ENCODE peak calls at places on chromosomes 12 and 14, in eight cellular contexts. M is prostate gland, J is omental fat pad, A is epithelial cell of proximal tubule, Y is stomach, W is mucosa of descending colon, R is OCI-LY7, X is upper lobe of right lung. Q is an unnamed sample.

GRCh38 chr12:48037267-48037915 is 33.1 kb upstream of the COL2A1 start:
- DNase-seq in M (no peak), J (no peak), A (no peak), Y (no peak), W (no peak), R (no peak), X (no peak), Q (peak)

GRCh38 chr12:14874882-14875281 is 10.8 kb downstream of the MGP start:
- DNase-seq in M (no peak), J (no peak), A (no peak), Y (no peak), W (no peak), R (no peak), X (no peak), Q (no peak)

GRCh38 chr12:38158428-38159091 is 158.0 kb upstream of the ALG10B start:
- DNase-seq in M (no peak), J (no peak), A (no peak), Y (no peak), W (no peak), R (no peak), X (no peak), Q (peak)

GRCh38 chr12:7935464-7935772 is 569 bp downstream of the SLC2A3 start:
- DNase-seq in M (no peak), J (no peak), A (no peak), Y (no peak), W (no peak), R (no peak), X (no peak), Q (no peak)

GRCh38 chr12:71780207-71780822 is 25.7 kb downstream of the RAB21 start:
- DNase-seq in M (peak), J (no peak), A (no peak), Y (peak), W (peak), R (peak), X (no peak), Q (no peak)

GRCh38 chr12:93645702-93646101 is 31.5 kb upstream of the CRADD start:
- DNase-seq in M (no peak), J (no peak), A (no peak), Y (no peak), W (no peak), R (no peak), X (no peak), Q (no peak)

GRCh38 chr12:76976777-76977465 is 88.4 kb downstream of the E2F7 start:
- DNase-seq in M (no peak), J (no peak), A (no peak), Y (no peak), W (no peak), R (no peak), X (no peak), Q (no peak)

GRCh38 chr14:54979039-54979438 is 47.9 kb downstream of the WDHD1 start:
- DNase-seq in M (no peak), J (no peak), A (no peak), Y (no peak), W (no peak), R (no peak), X (no peak), Q (no peak)

GRCh38 chr12:12428047-12428446 is 71.2 kb downstream of the BORCS5 start:
- DNase-seq in M (no peak), J (no peak), A (no peak), Y (no peak), W (no peak), R (no peak), X (no peak), Q (no peak)

GRCh38 chr12:32074432-32074831 is 32.2 kb upstream of the BICD1 start:
- DNase-seq in M (no peak), J (no peak), A (no peak), Y (no peak), W (no peak), R (no peak), X (no peak), Q (no peak)

GRCh38 chr14:24678801-24679247 is 44.8 kb upstream of the GZMB start:
- DNase-seq in M (peak), J (no peak), A (peak), Y (peak), W (peak), R (peak), X (peak), Q (peak)

GRCh38 chr14:64303471-64303917 is 9.3 kb upstream of the ESR2 start:
- DNase-seq in M (no peak), J (no peak), A (peak), Y (no peak), W (no peak), R (peak), X (no peak), Q (no peak)

GRCh38 chr12:76866726-76867125 is 12.1 kb downstream of the CSRP2 start:
- DNase-seq in M (no peak), J (no peak), A (no peak), Y (no peak), W (no peak), R (peak), X (no peak), Q (no peak)

DNA sequence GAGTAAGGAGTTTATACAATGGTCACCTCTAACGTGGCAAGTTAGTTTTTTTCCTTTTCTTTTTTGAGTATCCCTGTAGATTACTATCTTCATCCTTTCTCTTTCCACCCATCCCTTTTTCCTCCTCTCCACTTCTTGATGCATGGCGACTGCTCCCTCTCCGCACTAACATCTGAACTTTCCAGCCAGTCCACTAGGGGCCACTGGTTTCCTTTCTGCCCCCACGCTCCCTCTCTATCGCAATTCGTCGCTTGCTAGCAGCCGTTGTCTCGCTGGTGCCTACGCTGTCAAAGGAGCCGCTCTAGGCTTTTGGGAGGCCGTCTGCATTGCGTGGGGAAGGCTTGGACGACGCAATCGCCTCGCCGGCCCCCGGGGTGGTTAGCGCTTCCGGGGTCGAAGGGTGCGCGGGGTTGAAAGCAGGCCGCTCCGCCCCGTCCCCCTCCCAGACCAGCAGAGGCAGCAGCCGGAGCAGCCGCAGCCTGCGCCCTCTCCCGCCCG is at the start of gene PCBP2:
- DNase-seq in M (peak), J (peak), A (peak), Y (peak), W (peak), R (peak), X (peak), Q (peak)
- TF ChIP-seq CTCF in M (peak), J (no peak), A (peak), Y (peak), W (peak), R (peak), X (peak), Q (peak)

DNA sequence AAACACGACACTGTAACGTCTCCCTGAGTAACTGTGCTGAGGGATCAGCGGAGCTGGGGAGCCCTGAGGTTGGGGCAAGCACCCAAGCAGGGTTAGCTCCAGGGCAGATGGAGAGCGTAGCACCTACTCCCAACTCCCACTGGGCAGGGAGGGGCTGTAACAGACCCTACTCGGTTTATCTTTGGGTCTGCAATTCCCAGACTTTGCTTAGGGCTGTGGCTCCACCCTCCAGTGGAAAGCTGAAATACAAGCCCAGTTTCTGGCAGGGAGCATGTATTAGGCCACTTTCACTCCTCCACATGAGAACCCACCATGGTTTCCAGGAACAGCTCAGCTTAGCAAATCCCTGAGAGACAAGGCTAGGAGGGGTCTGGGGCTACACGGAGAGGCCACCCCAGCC is 17.3 kb upstream of the TC2N start:
- DNase-seq in M (no peak), J (no peak), A (no peak), Y (no peak), W (no peak), R (no peak), X (no peak), Q (no peak)
- TF ChIP-seq CTCF in M (no peak), J (no peak), A (no peak), Y (no peak), W (no peak), R (no peak), X (no peak), Q (no peak)

GRCh38 chr14:90559811-90560492 is 163.1 kb downstream of the CALM1 start:
- DNase-seq in M (no peak), J (no peak), A (no peak), Y (no peak), W (no peak), R (no peak), X (no peak), Q (no peak)

GRCh38 chr14:90560529-90560928 is 163.7 kb downstream of the CALM1 start:
- DNase-seq in M (no peak), J (no peak), A (no peak), Y (no peak), W (no peak), R (no peak), X (no peak), Q (no peak)

GRCh38 chr14:90557516-90557915 is 160.7 kb downstream of the CALM1 start:
- DNase-seq in M (no peak), J (no peak), A (no peak), Y (no peak), W (no peak), R (no peak), X (no peak), Q (no peak)

GRCh38 chr14:90558041-90558982 is 161.5 kb downstream of the CALM1 start:
- DNase-seq in M (no peak), J (no peak), A (no peak), Y (peak), W (no peak), R (no peak), X (no peak), Q (no peak)

DNA sequence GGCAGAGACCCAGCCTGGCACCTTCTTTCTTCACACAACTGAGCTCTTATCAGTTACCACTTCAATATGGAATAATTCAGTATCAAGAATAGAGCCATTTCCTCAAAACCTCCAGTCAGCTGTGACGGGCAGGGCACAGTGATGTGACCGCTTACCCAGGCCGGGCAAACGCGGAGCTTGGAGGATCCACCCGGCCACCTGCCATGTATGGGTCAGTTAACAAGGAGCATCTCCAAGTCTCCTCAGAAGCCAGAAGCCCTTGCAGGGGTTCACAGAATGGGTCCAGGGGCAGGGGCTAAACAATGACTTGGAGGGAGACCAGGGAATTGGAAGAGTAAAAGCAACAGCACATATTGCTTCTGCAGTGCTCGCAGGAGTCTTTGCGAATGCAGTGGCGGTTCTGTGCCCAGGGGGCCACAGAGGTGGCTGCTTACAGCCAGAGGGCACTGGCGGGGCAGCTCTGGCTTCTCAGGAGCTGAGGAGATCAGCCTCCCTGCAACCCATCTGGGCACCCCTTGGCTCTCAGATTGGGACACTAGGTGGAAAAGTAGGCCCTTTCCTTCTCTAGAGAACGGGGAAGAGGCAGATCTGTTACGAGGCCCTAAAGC is 162.3 kb downstream of the CALM1 start:
- DNase-seq in M (no peak), J (no peak), A (no peak), Y (no peak), W (no peak), R (no peak), X (no peak), Q (no peak)
- TF ChIP-seq CTCF in M (no peak), J (no peak), A (no peak), Y (no peak), W (no peak), R (no peak), X (no peak), Q (no peak)

DNA sequence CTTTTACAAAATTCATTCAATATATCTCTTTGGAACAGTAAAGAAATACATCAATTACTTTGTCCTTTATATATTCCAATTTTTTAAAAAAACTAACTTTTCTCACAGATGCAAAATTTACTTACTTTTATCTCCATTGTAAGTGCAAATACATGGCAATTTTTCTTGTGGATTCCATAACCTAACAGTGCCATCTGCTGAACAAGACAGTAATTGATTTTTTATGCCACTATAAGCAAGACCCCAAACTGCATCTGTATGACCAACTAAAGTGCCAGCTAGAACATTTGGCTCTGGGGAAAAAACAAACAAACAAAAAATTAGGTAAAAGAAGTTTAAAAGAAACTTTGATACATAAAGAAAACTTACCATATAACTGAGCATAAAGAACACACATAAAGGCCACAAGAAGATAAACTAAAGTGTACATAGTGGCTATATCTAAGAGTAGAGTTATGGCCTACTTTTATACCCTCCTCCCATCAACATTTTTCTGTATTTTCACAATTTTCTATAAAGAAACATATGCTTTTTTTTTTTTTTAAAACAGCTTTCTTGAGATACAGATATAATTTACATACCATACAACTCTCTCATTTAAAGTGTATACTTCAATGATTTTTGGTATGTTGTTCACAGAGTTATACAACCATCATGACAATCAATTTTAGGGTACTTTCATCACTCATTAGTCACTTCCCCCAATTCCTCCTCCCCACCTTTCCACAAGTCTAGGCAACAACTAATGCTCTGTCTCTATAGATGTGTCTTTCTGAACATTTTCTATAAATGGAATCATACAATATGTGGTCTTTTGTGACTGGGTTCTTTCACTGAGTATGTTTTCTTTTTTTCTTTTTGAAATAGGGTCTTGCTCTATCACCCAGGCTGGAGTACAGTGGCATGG is 32.6 kb downstream of the COCH start:
- DNase-seq in M (no peak), J (no peak), A (no peak), Y (no peak), W (no peak), R (peak), X (no peak), Q (no peak)
- TF ChIP-seq CTCF in M (peak), J (no peak), A (peak), Y (no peak), W (no peak), R (peak), X (peak), Q (peak)